ENCODE peak calls at places on chromosomes 4 and X, in five cellular contexts. I is fibroblast of villous mesenchyme, Y is OCI-LY7, V is pancreas, L is GM12865. N is an unnamed sample.

GRCh38 chr4:80073362-80074008 is 456 bp upstream of the ANTXR2 start:
- DNase-seq in I (no peak), L (peak; percentile 61), V (no peak), Y (peak; percentile 11), N (no peak)

GRCh38 chr4:156242390-156242789 is 288.7 kb upstream of the CTSO start:
- DNase-seq in Y (no peak), L (no peak), V (no peak), I (peak; percentile 25), N (peak; percentile 4)

GRCh38 chr4:20395160-20395773 is 143.6 kb downstream of the SLIT2 start:
- DNase-seq in L (peak; percentile 31), Y (peak; percentile 41), V (peak; percentile 21), I (peak; percentile 32), N (peak; percentile 62)

GRCh38 chr4:40337081-40337480 is 1.9 kb downstream of the CHRNA9 start:
- DNase-seq in Y (no peak), L (no peak), I (no peak), V (no peak), N (no peak)

GRCh38 chr4:163681208-163681821 is 186.8 kb downstream of the TMA16 start:
- DNase-seq in I (peak; percentile 22), L (peak; percentile 70), V (peak; percentile 11), Y (peak; percentile 89), N (peak; percentile 37)

GRCh38 chrX:112513154-112513553 is 166.6 kb downstream of the LHFPL1 start:
- DNase-seq in V (no peak), L (no peak), I (no peak), Y (no peak), N (no peak)

GRCh38 chr4:86007042-86007441 is 352.8 kb downstream of the MAPK10 start:
- DNase-seq in Y (no peak), L (no peak), I (no peak), V (no peak), N (no peak)

GRCh38 chrX:50198348-50198747 is 2.5 kb downstream of the AKAP4 start:
- DNase-seq in I (no peak), Y (no peak), V (no peak), L (no peak), N (no peak)

GRCh38 chr4:40601641-40602040 is 28.0 kb downstream of the RBM47 start:
- DNase-seq in V (no peak), I (no peak), Y (no peak), L (no peak), N (no peak)

GRCh38 chrX:136390921-136391320 is 90.2 kb downstream of the ADGRG4 start:
- DNase-seq in I (no peak), L (no peak), Y (no peak), V (no peak), N (no peak)

GRCh38 chr4:40719008-40719623 is 30.6 kb upstream of the NSUN7 start:
- DNase-seq in I (peak; percentile 63), L (peak; percentile 88), V (peak; percentile 37), Y (peak; percentile 71), N (peak; percentile 68)

GRCh38 chr4:171017596-171017995 is 795.6 kb upstream of the GALNTL6 start:
- DNase-seq in Y (no peak), I (no peak), L (no peak), V (no peak), N (no peak)

GRCh38 chr4:116320859-116321258 is 764.5 kb downstream of the TRAM1L1 start:
- DNase-seq in Y (no peak), L (no peak), V (no peak), I (no peak), N (no peak)

GRCh38 chrX:70461026-70461425 is 16.4 kb downstream of the DLG3 start:
- DNase-seq in V (no peak), I (no peak), L (no peak), Y (no peak), N (no peak)

GRCh38 chrX:71212536-71212935 is 10.5 kb upstream of the GJB1 start:
- DNase-seq in I (no peak), V (no peak), L (no peak), Y (no peak), N (no peak)

GRCh38 chr4:131411393-131411792 is 1737.7 kb upstream of the PCDH10 start:
- DNase-seq in V (no peak), L (no peak), Y (no peak), I (no peak), N (no peak)

GRCh38 chr4:131408102-131408501 is 1741.0 kb upstream of the PCDH10 start:
- DNase-seq in I (no peak), V (no peak), Y (no peak), L (no peak), N (no peak)
- H3K4me3 ChIP-seq in I (no peak overlapping the region), V (no peak overlapping the region), Y (no peak overlapping the region), L (no peak overlapping the region), N (no peak overlapping the region)

GRCh38 chr4:82500830-82501229 is 61.0 kb downstream of the TMEM150C start:
- DNase-seq in Y (no peak), L (no peak), I (no peak), V (no peak), N (no peak)
- H3K4me3 ChIP-seq in Y (no peak overlapping the region), L (no peak overlapping the region), I (no peak overlapping the region), V (no peak overlapping the region), N (no peak overlapping the region)

DNA sequence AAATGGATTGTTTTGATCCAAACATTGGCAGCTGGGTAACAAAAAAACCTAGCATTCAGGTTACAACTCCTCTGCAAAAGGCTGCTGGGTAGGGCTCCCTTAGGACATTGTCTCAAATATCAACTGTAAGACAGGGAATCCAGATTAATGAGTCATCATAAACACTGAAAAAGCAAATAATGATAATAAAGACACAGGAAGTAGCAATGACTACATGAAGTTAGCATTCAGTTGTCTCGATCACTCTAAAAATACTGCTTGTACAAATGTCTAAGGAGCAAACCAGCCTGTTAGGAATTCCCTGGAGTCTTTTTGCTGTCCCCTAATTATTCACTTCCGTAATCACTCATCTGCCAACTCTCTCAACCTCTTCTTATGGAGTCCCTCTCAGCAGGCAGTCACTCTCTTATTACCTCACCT is 259.2 kb downstream of the GPC3 start:
- DNase-seq in Y (no peak), L (no peak), I (peak; percentile 43), V (no peak), N (peak; percentile 52)
- H3K4me3 ChIP-seq in Y (no peak overlapping the region), L (no peak overlapping the region), I (no peak overlapping the region), V (no peak overlapping the region), N (no peak overlapping the region)

GRCh38 chr4:7043521-7044414 is 596 bp downstream of the TADA2B start:
- DNase-seq in I (peak; percentile 46), L (peak; percentile 71), Y (peak; percentile 68), V (peak; percentile 70), N (peak; percentile 56)

GRCh38 chr4:7044415-7044930 is 1.3 kb downstream of the TADA2B start:
- DNase-seq in I (peak; percentile 13), L (peak; percentile 31), Y (no peak), V (no peak), N (no peak)

GRCh38 chr4:7046971-7047370 is 3.8 kb downstream of the TADA2B start:
- DNase-seq in Y (no peak), V (no peak), I (no peak), L (no peak), N (no peak)

GRCh38 chr4:7045961-7046921 is 3.1 kb downstream of the TADA2B start:
- DNase-seq in I (peak; percentile 45), Y (peak; percentile 40), V (no peak), L (peak; percentile 88), N (no peak)

DNA sequence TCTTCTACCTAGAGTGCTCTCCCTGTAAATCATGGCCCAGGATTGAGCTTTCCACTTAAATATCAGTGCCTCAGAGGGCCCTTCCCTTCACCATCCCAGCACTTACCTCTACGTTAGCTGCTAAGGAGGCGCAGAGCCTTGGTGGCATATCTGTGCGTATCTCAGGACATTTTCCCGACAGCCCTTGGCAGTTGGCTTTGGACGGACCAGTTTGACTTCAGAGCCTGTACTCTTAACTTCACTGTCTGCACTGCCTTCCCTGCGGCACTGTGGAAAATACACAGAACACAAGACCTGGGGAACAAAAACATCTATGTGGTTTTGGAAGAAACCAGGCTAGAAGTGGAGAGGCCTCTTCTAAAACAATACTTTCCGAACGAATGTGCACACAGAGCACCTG is 2.4 kb downstream of the TADA2B start:
- DNase-seq in V (no peak), L (no peak), Y (no peak), I (no peak), N (no peak)
- H3K4me3 ChIP-seq in V (no peak overlapping the region), L (peak overlapping the region; percentile 94), Y (peak overlapping the region; percentile 99), I (peak overlapping the region; percentile 30), N (no peak overlapping the region)

DNA sequence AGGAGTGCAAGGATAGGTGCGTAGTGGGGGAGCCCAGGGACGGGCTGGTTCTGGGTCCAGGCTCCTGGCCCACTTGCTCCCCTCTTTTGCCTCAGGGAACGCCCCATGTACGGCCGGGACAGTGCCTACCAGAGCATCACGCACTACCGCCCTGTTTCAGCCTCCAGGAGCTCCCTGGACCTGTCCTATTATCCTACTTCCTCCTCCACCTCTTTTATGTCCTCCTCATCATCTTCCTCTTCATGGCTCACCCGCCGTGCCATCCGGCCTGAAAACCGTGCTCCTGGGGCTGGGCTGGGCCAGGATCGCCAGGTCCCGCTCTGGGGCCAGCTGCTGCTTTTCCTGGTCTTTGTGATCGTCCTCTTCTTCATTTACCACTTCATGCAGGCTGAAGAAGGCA is 1.7 kb downstream of the EMD start:
- DNase-seq in Y (no peak), V (no peak), I (no peak), L (no peak), N (no peak)
- H3K4me3 ChIP-seq in Y (peak overlapping the region; percentile 88), V (no peak overlapping the region), I (no peak overlapping the region), L (peak overlapping the region; percentile 78), N (peak overlapping the region; percentile 64)

GRCh38 chrX:16807976-16808542 is 21.8 kb downstream of the TXLNG start:
- DNase-seq in I (peak; percentile 94), V (no peak), L (no peak), Y (no peak), N (peak; percentile 76)
- H3K4me3 ChIP-seq in I (peak overlapping the region; percentile 55), V (no peak overlapping the region), L (no peak overlapping the region), Y (no peak overlapping the region), N (peak overlapping the region; percentile 13)

GRCh38 chr4:152352215-152352614 is 183.7 kb downstream of the FBXW7 start:
- DNase-seq in Y (no peak), L (no peak), I (no peak), V (no peak), N (no peak)

GRCh38 chr4:152351080-152351479 is 184.8 kb downstream of the FBXW7 start:
- DNase-seq in Y (no peak), V (no peak), L (no peak), I (no peak), N (no peak)

GRCh38 chr4:152356428-152357034 is 179.4 kb downstream of the FBXW7 start:
- DNase-seq in I (peak; percentile 27), L (no peak), Y (no peak), V (no peak), N (peak; percentile 70)

GRCh38 chr4:152348670-152349069 is 187.2 kb downstream of the FBXW7 start:
- DNase-seq in V (no peak), Y (no peak), I (peak; percentile 26), L (no peak), N (peak; percentile 17)

GRCh38 chr4:152352645-152353116 is 183.2 kb downstream of the FBXW7 start:
- DNase-seq in I (peak; percentile 97), V (peak; percentile 13), Y (peak; percentile 8), L (peak; percentile 38), N (peak; percentile 97)
- H3K4me3 ChIP-seq in I (peak overlapping the region; percentile 69), V (peak overlapping the region; percentile 2), Y (no peak overlapping the region), L (peak overlapping the region; percentile 20), N (peak overlapping the region; percentile 66)

GRCh38 chr4:7936963-7937362 is 2.7 kb downstream of the AFAP1 start:
- DNase-seq in V (no peak), L (no peak), Y (no peak), I (peak; percentile 52), N (no peak)
- H3K4me3 ChIP-seq in V (no peak overlapping the region), L (no peak overlapping the region), Y (no peak overlapping the region), I (peak overlapping the region; percentile 89), N (peak overlapping the region; percentile 88)

N was measured in cardiac fibroblast.